ENCODE peak calls at places on chromosomes 4 and X, in seven cellular contexts. E is pancreas; X is ACHN; G is activated CD8-positive, alpha-beta memory T cell treated with anti-CD3 and anti-CD28 coated beads, Interleukin-2, amount 10 ng/mL, durations not matched to agents 7 days and 5 days; F is NCI-H1092; T is hypothalamus; B is NCI-H460. Q is an unnamed sample.

GRCh38 chr4:158914178-158914577 is 145.4 kb downstream of the FNIP2 start:
- DNase-seq in E (no peak), X (peak; percentile 65), G (no peak), F (no peak), T (no peak), B (no peak), Q (peak; percentile 59)

GRCh38 chr4:1192091-1192492 is 19.7 kb upstream of the SPON2 start:
- DNase-seq in E (peak; percentile 91), X (peak; percentile 89), G (no peak), F (no peak), T (no peak), B (peak; percentile 56), Q (no peak)

GRCh38 chrX:154918060-154918483 is 31.9 kb downstream of the F8A1 start:
- DNase-seq in E (peak; percentile 59), X (peak; percentile 55), G (peak; percentile 41), F (peak; percentile 54), T (no peak), B (peak; percentile 58), Q (peak; percentile 62)

GRCh38 chr4:161841759-161842158 is 322.0 kb downstream of the FSTL5 start:
- DNase-seq in E (no peak), X (no peak), G (no peak), F (no peak), T (no peak), B (no peak), Q (no peak)

GRCh38 chr4:57190651-57191481 is 80.7 kb upstream of the IGFBP7 start:
- DNase-seq in E (peak; percentile 23), X (peak; percentile 43), G (no peak), F (no peak), T (no peak), B (peak; percentile 9), Q (peak; percentile 59)

GRCh38 chrX:52424658-52425057 is 55.8 kb downstream of the XAGE2 start:
- DNase-seq in E (no peak), X (peak; percentile 7), G (no peak), F (no peak), T (no peak), B (no peak), Q (no peak)

GRCh38 chrX:106726485-106727437 is at the start of gene RNF128:
- DNase-seq in E (peak; percentile 78), X (peak; percentile 69), G (peak; percentile 40), F (peak; percentile 14), T (no peak), B (peak; percentile 19), Q (peak; percentile 71)

GRCh38 chr4:185039508-185040273 is 21.4 kb downstream of the HELT start:
- DNase-seq in E (peak; percentile 70), X (peak; percentile 46), G (peak; percentile 62), F (peak; percentile 6), T (no peak), B (peak; percentile 74), Q (peak; percentile 64)

GRCh38 chr4:7995135-7995534 is 55.5 kb upstream of the AFAP1 start:
- DNase-seq in E (no peak), X (no peak), G (no peak), F (no peak), T (no peak), B (no peak), Q (no peak)

GRCh38 chr4:176920694-176921093 is 128.0 kb upstream of the VEGFC start:
- DNase-seq in E (no peak), X (no peak), G (no peak), F (no peak), T (no peak), B (no peak), Q (no peak)

GRCh38 chrX:7334253-7334935 is 186.4 kb upstream of the PUDP start:
- DNase-seq in E (no peak), X (no peak), G (no peak), F (no peak), T (no peak), B (no peak), Q (no peak)

GRCh38 chrX:148665001-148665400 is 164.6 kb downstream of the AFF2 start:
- DNase-seq in E (no peak), X (no peak), G (no peak), F (no peak), T (no peak), B (no peak), Q (no peak)

GRCh38 chrX:50889582-50889981 is 21.0 kb upstream of the BMP15 start:
- DNase-seq in E (no peak), X (no peak), G (no peak), F (no peak), T (no peak), B (no peak), Q (no peak)

GRCh38 chrX:46447384-46447783 is 97.8 kb downstream of the ZNF674 start:
- DNase-seq in E (no peak), X (peak; percentile 4), G (no peak), F (no peak), T (no peak), B (no peak), Q (peak; percentile 29)

GRCh38 chrX:129490330-129490729 is 33.0 kb downstream of the SMARCA1 start:
- DNase-seq in E (no peak), X (no peak), G (no peak), F (no peak), T (no peak), B (no peak), Q (no peak)

GRCh38 chrX:586351-586750 is 44.2 kb upstream of the SHOX start:
- DNase-seq in E (no peak), X (no peak), G (no peak), F (no peak), T (no peak), B (no peak), Q (no peak)

GRCh38 chr4:32172761-32173160 is 1452.6 kb downstream of the PCDH7 start:
- DNase-seq in E (no peak), X (no peak), G (no peak), F (no peak), T (no peak), B (no peak), Q (no peak)

GRCh38 chr4:3775011-3775410 is 8.8 kb downstream of the ADRA2C start:
- DNase-seq in E (no peak), X (no peak), G (no peak), F (peak; percentile 21), T (no peak), B (no peak), Q (no peak)

GRCh38 chrX:28042260-28042659 is 61.0 kb upstream of the DCAF8L1 start:
- DNase-seq in E (no peak), X (no peak), G (no peak), F (no peak), T (no peak), B (no peak), Q (no peak)

GRCh38 chrX:129577473-129577872 is 37.4 kb downstream of the OCRL start:
- DNase-seq in E (no peak), X (peak; percentile 23), G (no peak), F (no peak), T (no peak), B (peak; percentile 7), Q (peak; percentile 85)

GRCh38 chr4:162456106-162456505 is 292.3 kb upstream of the FSTL5 start:
- DNase-seq in E (no peak), X (no peak), G (no peak), F (no peak), T (no peak), B (no peak), Q (no peak)

GRCh38 chr4:62159306-62159705 is 959.2 kb downstream of the ADGRL3 start:
- DNase-seq in E (no peak), X (no peak), G (no peak), F (no peak), T (no peak), B (no peak), Q (no peak)

GRCh38 chr4:158042591-158043030 is 130.2 kb downstream of the GASK1B start:
- DNase-seq in E (no peak), X (no peak), G (no peak), F (no peak), T (no peak), B (no peak), Q (no peak)

GRCh38 chrX:103467156-103467555 is 52.1 kb downstream of the RAB40A start:
- DNase-seq in E (no peak), X (no peak), G (no peak), F (no peak), T (no peak), B (no peak), Q (no peak)

GRCh38 chrX:71870337-71871098 is 40.1 kb upstream of the NHSL2 start:
- DNase-seq in E (no peak), X (peak; percentile 23), G (no peak), F (peak; percentile 11), T (no peak), B (peak; percentile 18), Q (peak; percentile 19)

GRCh38 chr4:27357283-27357682 is 496.6 kb downstream of the STIM2 start:
- DNase-seq in E (no peak), X (peak; percentile 8), G (no peak), F (no peak), T (no peak), B (peak; percentile 5), Q (peak; percentile 9)

GRCh38 chr4:69782651-69783310 is 22.4 kb upstream of the SULT1B1 start:
- DNase-seq in E (no peak), X (no peak), G (no peak), F (no peak), T (no peak), B (no peak), Q (no peak)

GRCh38 chrX:41906515-41907165 is 16.7 kb downstream of the CASK start:
- DNase-seq in E (no peak), X (no peak), G (no peak), F (no peak), T (no peak), B (no peak), Q (no peak)

GRCh38 chr4:183517781-183518180 is 12.9 kb downstream of the ING2 start:
- DNase-seq in E (no peak), X (no peak), G (no peak), F (no peak), T (no peak), B (no peak), Q (no peak)

GRCh38 chr4:83316459-83317170 is 18.0 kb downstream of the HPSE start:
- DNase-seq in E (no peak), X (no peak), G (no peak), F (no peak), T (no peak), B (no peak), Q (no peak)

GRCh38 chrX:16839852-16840460 is 30.2 kb downstream of the RBBP7 start:
- DNase-seq in E (no peak), X (peak; percentile 17), G (no peak), F (no peak), T (no peak), B (no peak), Q (peak; percentile 85)

GRCh38 chrX:150364347-150365050 is 1.4 kb downstream of the MAMLD1 start:
- DNase-seq in E (peak; percentile 26), X (peak; percentile 11), G (peak; percentile 44), F (no peak), T (peak; percentile 24), B (no peak), Q (peak; percentile 33)

GRCh38 chrX:130196453-130196852 is 24.7 kb downstream of the RAB33A start:
- DNase-seq in E (no peak), X (no peak), G (no peak), F (no peak), T (no peak), B (no peak), Q (no peak)

GRCh38 chrX:8668797-8669196 is 63.1 kb downstream of the ANOS1 start:
- DNase-seq in E (no peak), X (no peak), G (no peak), F (no peak), T (no peak), B (no peak), Q (peak; percentile 48)

GRCh38 chr4:7153711-7154110 is 38.6 kb upstream of the SORCS2 start:
- DNase-seq in E (no peak), X (no peak), G (no peak), F (no peak), T (no peak), B (no peak), Q (no peak)

GRCh38 chrX:152915541-152916241 is 17.8 kb downstream of the ZNF185 start:
- DNase-seq in E (no peak), X (peak; percentile 15), G (no peak), F (no peak), T (no peak), B (peak; percentile 16), Q (peak; percentile 44)

GRCh38 chr4:84582302-84582987 is 482 bp upstream of the CDS1 start:
- DNase-seq in E (peak; percentile 97), X (peak; percentile 80), G (peak; percentile 82), F (peak; percentile 44), T (peak; percentile 44), B (peak; percentile 38), Q (peak; percentile 98)

GRCh38 chr4:73450398-73451004 is 14.5 kb downstream of the AFP start:
- DNase-seq in E (peak; percentile 33), X (no peak), G (no peak), F (peak; percentile 89), T (no peak), B (no peak), Q (no peak)

Q was measured in cardiac muscle cell.